ENCODE peak calls at places on chromosomes 4 and X, in five cellular contexts. Q, F, S, T and Y are unnamed samples.

GRCh38 chrX:95885074-95885473 is 799.6 kb upstream of the DIAPH2 start:
- DNase-seq in Q (peak), F (peak), S (no peak), T (no peak), Y (no peak)

GRCh38 chr4:112847781-112848180 is 201.7 kb upstream of the ANK2 start:
- DNase-seq in Q (no peak), F (no peak), S (no peak), T (no peak), Y (no peak)

GRCh38 chrX:110082156-110082555 is 79.2 kb downstream of the TMEM164 start:
- DNase-seq in Q (peak), F (no peak), S (peak), T (no peak), Y (no peak)

GRCh38 chr4:179989975-179990374 is 2253.2 kb upstream of the TENM3 start:
- DNase-seq in Q (no peak), F (no peak), S (no peak), T (no peak), Y (no peak)

GRCh38 chr4:152166567-152166966 is 369.3 kb downstream of the FBXW7 start:
- DNase-seq in Q (no peak), F (no peak), S (no peak), T (no peak), Y (no peak)

GRCh38 chr4:166195101-166195500 is 322.1 kb downstream of the TLL1 start:
- DNase-seq in Q (peak), F (no peak), S (no peak), T (no peak), Y (no peak)

GRCh38 chr4:121484633-121485032 is 103.8 kb upstream of the QRFPR start:
- DNase-seq in Q (peak), F (no peak), S (no peak), T (peak), Y (no peak)

GRCh38 chr4:71866212-71866885 is 82.5 kb upstream of the GC start:
- DNase-seq in Q (no peak), F (no peak), S (no peak), T (no peak), Y (no peak)

GRCh38 chr4:109576462-109576861 is 16.4 kb downstream of the MCUB start:
- DNase-seq in Q (no peak), F (no peak), S (no peak), T (no peak), Y (no peak)

GRCh38 chrX:39613997-39614679 is 483.6 kb downstream of the BCOR start:
- DNase-seq in Q (no peak), F (no peak), S (no peak), T (peak), Y (no peak)

GRCh38 chr4:47642985-47643745 is 158.1 kb downstream of the ATP10D start:
- DNase-seq in Q (peak), F (no peak), S (no peak), T (no peak), Y (peak)

GRCh38 chrX:103554687-103555417 is 30.5 kb upstream of the TCEAL4 start:
- DNase-seq in Q (peak), F (peak), S (no peak), T (no peak), Y (peak)

GRCh38 chr4:102627831-102628523 is 126.8 kb downstream of the NFKB1 start:
- DNase-seq in Q (peak), F (no peak), S (no peak), T (no peak), Y (no peak)

GRCh38 chr4:82784615-82785247 is 13.9 kb downstream of the SCD5 start:
- DNase-seq in Q (no peak), F (no peak), S (no peak), T (no peak), Y (no peak)

GRCh38 chrX:11146411-11146810 is 35.3 kb downstream of the HCCS start:
- DNase-seq in Q (no peak), F (no peak), S (no peak), T (no peak), Y (no peak)

GRCh38 chr4:16082424-16083216 is 1.2 kb downstream of the PROM1 start:
- DNase-seq in Q (no peak), F (peak), S (no peak), T (peak), Y (no peak)

GRCh38 chrX:87661761-87662160 is 144.2 kb downstream of the KLHL4 start:
- DNase-seq in Q (no peak), F (no peak), S (no peak), T (no peak), Y (no peak)

DNA sequence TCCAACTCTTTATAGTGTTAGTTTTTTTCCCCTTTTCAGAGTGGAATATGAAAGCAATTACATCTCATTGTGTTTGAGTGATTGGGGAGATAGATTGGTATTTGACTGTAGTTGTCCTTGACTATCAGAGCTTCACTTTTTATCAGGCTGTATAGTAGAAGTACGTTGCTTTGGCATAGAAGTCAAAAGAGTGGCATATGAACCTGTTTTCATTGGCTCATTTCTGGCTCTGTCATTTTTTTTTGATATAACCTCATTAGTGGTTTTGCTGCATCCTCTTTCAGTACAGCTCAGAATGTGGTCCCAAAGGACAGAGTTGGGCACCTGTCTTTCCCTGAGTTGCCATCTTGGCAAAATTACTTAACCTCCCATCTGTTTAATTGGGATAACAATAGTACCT is 1.4 kb downstream of the TMA16 start:
- DNase-seq in Q (no peak), F (no peak), S (no peak), T (no peak), Y (no peak)
- H3K4me3 ChIP-seq in Q (peak), F (no peak), S (peak), T (peak), Y (no peak)

GRCh38 chr4:140906984-140907962 is 151.1 kb upstream of the TBC1D9 start:
- DNase-seq in Q (no peak), F (no peak), S (no peak), T (no peak), Y (no peak)

GRCh38 chr4:140903522-140903928 is 147.3 kb upstream of the TBC1D9 start:
- DNase-seq in Q (no peak), F (no peak), S (no peak), T (no peak), Y (no peak)

GRCh38 chr4:140904904-140905303 is 148.7 kb upstream of the TBC1D9 start:
- DNase-seq in Q (no peak), F (no peak), S (no peak), T (no peak), Y (no peak)

GRCh38 chr4:140901736-140902336 is 145.7 kb upstream of the TBC1D9 start:
- DNase-seq in Q (no peak), F (no peak), S (no peak), T (no peak), Y (no peak)
- H3K4me3 ChIP-seq in Q (no peak), F (no peak), S (no peak), T (no peak), Y (no peak)

DNA sequence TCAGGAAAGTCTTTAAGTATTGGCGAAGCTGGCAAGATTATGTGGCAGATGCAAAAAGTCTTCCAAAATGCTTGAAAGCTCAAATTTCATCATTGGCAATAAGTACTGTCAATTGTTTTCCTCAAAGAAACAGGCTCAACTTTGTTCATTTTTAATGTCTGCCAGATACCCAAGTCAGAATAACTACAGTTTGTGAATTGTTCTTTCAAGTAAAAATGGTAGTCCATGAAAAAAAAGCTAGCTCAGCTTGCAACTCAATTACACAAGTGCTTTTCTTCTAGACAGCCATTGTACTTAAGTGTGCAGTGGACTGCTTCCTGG is 70.5 kb downstream of the AFF1 start:
- DNase-seq in Q (no peak), F (no peak), S (no peak), T (no peak), Y (no peak)
- H3K4me3 ChIP-seq in Q (no peak), F (no peak), S (no peak), T (no peak), Y (peak)

GRCh38 chr4:186758929-186759682 is 35.5 kb upstream of the FAT1 start:
- DNase-seq in Q (no peak), F (no peak), S (no peak), T (no peak), Y (no peak)

GRCh38 chr4:186761281-186761897 is 37.7 kb upstream of the FAT1 start:
- DNase-seq in Q (no peak), F (no peak), S (no peak), T (no peak), Y (no peak)

GRCh38 chr4:186757696-186758330 is 34.2 kb upstream of the FAT1 start:
- DNase-seq in Q (no peak), F (no peak), S (peak), T (no peak), Y (no peak)

GRCh38 chr4:186760576-186760975 is 36.9 kb upstream of the FAT1 start:
- DNase-seq in Q (no peak), F (no peak), S (no peak), T (no peak), Y (no peak)

DNA sequence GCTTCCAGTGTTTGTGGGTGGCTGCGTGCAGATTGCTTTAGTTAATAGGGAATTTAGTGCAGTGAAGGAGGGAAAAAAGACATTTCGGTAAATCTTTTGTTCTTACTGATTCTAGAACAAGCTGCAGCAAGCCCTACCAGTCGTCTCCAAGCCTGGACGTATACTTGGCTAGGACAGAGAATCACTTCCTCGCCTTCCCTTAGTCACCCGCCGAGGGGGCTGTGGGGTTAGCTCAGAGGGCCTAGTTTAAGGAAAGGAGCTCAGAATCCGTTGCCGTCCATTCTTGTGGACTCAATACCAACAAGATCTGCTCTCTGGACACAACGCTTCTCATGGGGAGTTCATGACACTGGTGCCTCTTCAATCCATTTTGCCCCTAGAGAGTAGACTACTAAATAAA is 36.3 kb upstream of the FAT1 start:
- DNase-seq in Q (no peak), F (no peak), S (no peak), T (no peak), Y (no peak)
- H3K4me3 ChIP-seq in Q (no peak), F (no peak), S (no peak), T (no peak), Y (no peak)

GRCh38 chrX:64395568-64395929 is 297 bp upstream of the MTMR8 start:
- DNase-seq in Q (no peak), F (no peak), S (no peak), T (no peak), Y (no peak)
- H3K4me3 ChIP-seq in Q (peak), F (peak), S (no peak), T (peak), Y (peak)

DNA sequence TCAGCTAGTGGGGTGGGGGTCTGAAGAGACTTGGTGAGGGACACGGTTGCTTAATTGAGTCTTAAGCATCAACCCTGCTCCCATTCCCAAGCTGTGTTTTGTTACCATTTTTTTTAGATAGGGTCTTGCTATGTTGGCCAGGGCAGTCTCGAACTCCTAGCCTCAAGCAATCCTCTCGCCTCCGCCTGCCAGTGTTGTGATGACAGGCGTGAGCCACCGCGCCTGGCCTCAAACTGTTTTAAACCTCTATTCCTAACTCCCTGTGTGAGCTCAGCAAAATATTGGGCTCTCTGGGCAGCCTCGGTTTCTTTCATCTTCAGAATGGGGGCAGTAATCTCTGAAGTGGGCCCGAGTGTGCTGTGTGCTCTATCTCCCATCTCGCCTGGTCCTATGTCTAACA is 26.3 kb upstream of the BCORL1 start:
- DNase-seq in Q (no peak), F (no peak), S (no peak), T (no peak), Y (no peak)
- H3K4me3 ChIP-seq in Q (no peak), F (no peak), S (no peak), T (no peak), Y (no peak)

GRCh38 chrX:147914609-147915008 is 2.9 kb downstream of the FMR1 start:
- DNase-seq in Q (no peak), F (no peak), S (no peak), T (no peak), Y (no peak)
- H3K4me3 ChIP-seq in Q (no peak), F (no peak), S (no peak), T (no peak), Y (no peak)

GRCh38 chr4:159046683-159047082 is 56.2 kb upstream of the RAPGEF2 start:
- DNase-seq in Q (no peak), F (no peak), S (no peak), T (no peak), Y (no peak)

GRCh38 chr4:159047478-159048165 is 55.3 kb upstream of the RAPGEF2 start:
- DNase-seq in Q (no peak), F (no peak), S (no peak), T (no peak), Y (no peak)

GRCh38 chr4:159045321-159045720 is 57.6 kb upstream of the RAPGEF2 start:
- DNase-seq in Q (no peak), F (no peak), S (no peak), T (no peak), Y (no peak)

GRCh38 chr4:159049780-159050375 is 53.0 kb upstream of the RAPGEF2 start:
- DNase-seq in Q (no peak), F (no peak), S (no peak), T (no peak), Y (no peak)

GRCh38 chr4:159048166-159048886 is 54.6 kb upstream of the RAPGEF2 start:
- DNase-seq in Q (peak), F (peak), S (no peak), T (peak), Y (peak)
- H3K4me3 ChIP-seq in Q (peak), F (no peak), S (no peak), T (peak), Y (peak)